ENCODE peak calls at places on chromosomes 4 and X, in eight cellular contexts. X is Panc1; B is aorta; Q is activated T-cell treated with anti-CD3 and anti-CD28 coated beads, Interleukin-2, amount 50 U/mL, for 72 hours; U is left ventricle myocardium superior; J is LoVo; E is Ammon's horn; Z is amygdala. G is an unnamed sample.

GRCh38 chr4:87982446-87982845 is 6.9 kb downstream of the SPP1 start:
- DNase-seq in X (no peak), B (no peak), Q (no peak), U (no peak), J (no peak), E (no peak), Z (no peak), G (no peak)

GRCh38 chr4:136742330-136742729 is 790.0 kb downstream of the PCDH18 start:
- DNase-seq in X (no peak), B (no peak), Q (no peak), U (no peak), J (no peak), E (no peak), Z (no peak), G (no peak)

GRCh38 chrX:113802837-113803236 is 781.0 kb upstream of the HTR2C start:
- DNase-seq in X (no peak), B (no peak), Q (no peak), U (no peak), J (no peak), E (no peak), Z (no peak), G (no peak)

GRCh38 chrX:56797966-56798711 is 69.1 kb downstream of the NBDY start:
- DNase-seq in X (no peak), B (no peak), Q (no peak), U (no peak), J (no peak), E (no peak), Z (no peak), G (no peak)

GRCh38 chrX:153878969-153879653 is 6.9 kb downstream of the L1CAM start:
- DNase-seq in X (no peak), B (no peak), Q (no peak), U (no peak), J (no peak), E (no peak), Z (no peak), G (no peak)

GRCh38 chrX:24203072-24203808 is 53.7 kb downstream of the ZFX start:
- DNase-seq in X (no peak), B (no peak), Q (peak), U (no peak), J (no peak), E (no peak), Z (no peak), G (no peak)

GRCh38 chr4:159071969-159072765 is 30.7 kb upstream of the RAPGEF2 start:
- DNase-seq in X (no peak), B (no peak), Q (no peak), U (no peak), J (no peak), E (no peak), Z (no peak), G (no peak)

GRCh38 chrX:43655961-43656494 is at the start of gene MAOA:
- DNase-seq in X (no peak), B (peak), Q (peak), U (peak), J (peak), E (peak), Z (peak), G (peak)

GRCh38 chr4:80788798-80789197 is 241.7 kb upstream of the BMP3 start:
- DNase-seq in X (no peak), B (no peak), Q (no peak), U (no peak), J (peak), E (no peak), Z (no peak), G (no peak)

GRCh38 chrX:129472116-129472515 is 51.2 kb downstream of the SMARCA1 start:
- DNase-seq in X (no peak), B (no peak), Q (no peak), U (no peak), J (no peak), E (no peak), Z (no peak), G (no peak)

GRCh38 chr4:15106417-15106816 is 104.1 kb downstream of the CPEB2 start:
- DNase-seq in X (no peak), B (no peak), Q (no peak), U (no peak), J (no peak), E (no peak), Z (no peak), G (no peak)

GRCh38 chr4:6907658-6908191 is 1.9 kb upstream of the TBC1D14 start:
- DNase-seq in X (no peak), B (no peak), Q (no peak), U (peak), J (peak), E (no peak), Z (no peak), G (no peak)

GRCh38 chrX:8731579-8732395 is at the start of gene ANOS1:
- DNase-seq in X (no peak), B (peak), Q (no peak), U (peak), J (no peak), E (peak), Z (peak), G (peak)

GRCh38 chr4:25563071-25563564 is 92.5 kb upstream of the SLC34A2 start:
- DNase-seq in X (no peak), B (peak), Q (no peak), U (no peak), J (no peak), E (no peak), Z (no peak), G (no peak)

G was measured in heart left ventricle.